ENCODE peak calls at places on chromosomes 3 and 15, in seven cellular contexts. B is sigmoid colon, Y is pancreas, J is mucosa of descending colon, Q is astrocyte of the cerebellum, C is fibroblast of pulmonary artery, K is WERI-Rb-1. R is an unnamed sample.

GRCh38 chr15:37045859-37046318 is 54.5 kb downstream of the MEIS2 start:
- DNase-seq in B (no peak), Y (no peak), J (no peak), Q (no peak), C (no peak), K (peak), R (no peak)

GRCh38 chr3:46612324-46612723 is at the start of gene FAM240A:
- DNase-seq in B (no peak), Y (no peak), J (no peak), Q (no peak), C (peak), K (no peak), R (no peak)

GRCh38 chr15:31032959-31033358 is 41.5 kb upstream of the MTMR10 start:
- DNase-seq in B (no peak), Y (no peak), J (no peak), Q (peak), C (peak), K (no peak), R (peak)

GRCh38 chr3:66693461-66693912 is 192.7 kb upstream of the LRIG1 start:
- DNase-seq in B (peak), Y (peak), J (no peak), Q (peak), C (peak), K (no peak), R (peak)

GRCh38 chr3:81302045-81302444 is 459.4 kb downstream of the GBE1 start:
- DNase-seq in B (no peak), Y (peak), J (no peak), Q (peak), C (peak), K (peak), R (no peak)

GRCh38 chr3:184514151-184514490 is 47.5 kb upstream of the EPHB3 start:
- DNase-seq in B (no peak), Y (no peak), J (no peak), Q (no peak), C (no peak), K (no peak), R (no peak)

GRCh38 chr15:92693922-92694331 is 38.4 kb upstream of the FAM174B start:
- DNase-seq in B (no peak), Y (no peak), J (no peak), Q (no peak), C (peak), K (peak), R (no peak)

GRCh38 chr3:37494206-37494605 is 319.8 kb upstream of the LRRFIP2 start:
- DNase-seq in B (no peak), Y (no peak), J (no peak), Q (no peak), C (no peak), K (no peak), R (no peak)

GRCh38 chr3:128271536-128272332 is 118.5 kb downstream of the EEFSEC start:
- DNase-seq in B (no peak), Y (no peak), J (no peak), Q (no peak), C (no peak), K (no peak), R (no peak)

GRCh38 chr15:31197497-31198414 is 96.2 kb upstream of the TRPM1 start:
- DNase-seq in B (no peak), Y (no peak), J (peak), Q (no peak), C (peak), K (peak), R (no peak)

GRCh38 chr3:144114767-144115166 is 143.1 kb downstream of the DIPK2A start:
- DNase-seq in B (no peak), Y (no peak), J (no peak), Q (no peak), C (no peak), K (no peak), R (no peak)

GRCh38 chr15:42035362-42035761 is 14.5 kb upstream of the PLA2G4E start:
- DNase-seq in B (no peak), Y (no peak), J (no peak), Q (no peak), C (peak), K (no peak), R (no peak)

GRCh38 chr3:40187945-40188344 is 121.6 kb upstream of the EIF1B start:
- DNase-seq in B (no peak), Y (no peak), J (no peak), Q (no peak), C (no peak), K (no peak), R (no peak)

GRCh38 chr3:25945836-25946235 is 155.9 kb downstream of the OXSM start:
- DNase-seq in B (no peak), Y (no peak), J (no peak), Q (no peak), C (no peak), K (no peak), R (no peak)

GRCh38 chr15:92753591-92753990 is 98.0 kb upstream of the FAM174B start:
- DNase-seq in B (no peak), Y (no peak), J (no peak), Q (no peak), C (no peak), K (no peak), R (no peak)

GRCh38 chr15:30906366-30906765 is 2.7 kb downstream of the FAN1 start:
- DNase-seq in B (no peak), Y (no peak), J (peak), Q (no peak), C (no peak), K (no peak), R (no peak)

GRCh38 chr3:48788544-48789162 is 59.0 kb downstream of the PRKAR2A start:
- DNase-seq in B (no peak), Y (no peak), J (no peak), Q (no peak), C (no peak), K (no peak), R (no peak)

GRCh38 chr15:63008333-63009049 is 34.1 kb upstream of the TPM1 start:
- DNase-seq in B (no peak), Y (no peak), J (no peak), Q (no peak), C (no peak), K (no peak), R (no peak)

GRCh38 chr15:52179278-52180195 is 11.7 kb downstream of the GNB5 start:
- DNase-seq in B (peak), Y (peak), J (peak), Q (peak), C (peak), K (peak), R (peak)

GRCh38 chr15:100667405-100668320 is 65.3 kb downstream of the ASB7 start:
- DNase-seq in B (peak), Y (no peak), J (no peak), Q (no peak), C (no peak), K (no peak), R (no peak)

GRCh38 chr3:64385256-64385655 is 160.0 kb upstream of the PRICKLE2 start:
- DNase-seq in B (no peak), Y (no peak), J (no peak), Q (no peak), C (no peak), K (no peak), R (no peak)

GRCh38 chr3:194488007-194488742 is 1.4 kb upstream of the ATP13A3 start:
- DNase-seq in B (no peak), Y (no peak), J (no peak), Q (no peak), C (peak), K (no peak), R (no peak)

GRCh38 chr15:37181339-37181738 is 81.0 kb upstream of the MEIS2 start:
- DNase-seq in B (no peak), Y (no peak), J (no peak), Q (no peak), C (no peak), K (no peak), R (no peak)

GRCh38 chr15:25863067-25863967 is at the start of gene ATP10A:
- DNase-seq in B (peak), Y (no peak), J (peak), Q (no peak), C (peak), K (no peak), R (no peak)

GRCh38 chr15:35771878-35772442 is 226.0 kb upstream of the DPH6 start:
- DNase-seq in B (no peak), Y (no peak), J (no peak), Q (no peak), C (no peak), K (no peak), R (no peak)

GRCh38 chr3:146125946-146126345 is 35.0 kb downstream of the PLOD2 start:
- DNase-seq in B (no peak), Y (no peak), J (no peak), Q (peak), C (peak), K (no peak), R (peak)

GRCh38 chr3:124202754-124203153 is 210.8 kb upstream of the ROPN1 start:
- DNase-seq in B (peak), Y (peak), J (no peak), Q (no peak), C (peak), K (no peak), R (no peak)

GRCh38 chr3:122969585-122970453 is 57.7 kb downstream of the SEMA5B start:
- DNase-seq in B (no peak), Y (no peak), J (no peak), Q (peak), C (peak), K (no peak), R (no peak)

GRCh38 chr3:124504332-124505059 is 225.8 kb upstream of the UMPS start:
- DNase-seq in B (no peak), Y (peak), J (no peak), Q (peak), C (peak), K (no peak), R (peak)

GRCh38 chr15:66405605-66406004 is 18.9 kb downstream of the MAP2K1 start:
- DNase-seq in B (no peak), Y (no peak), J (no peak), Q (no peak), C (peak), K (no peak), R (peak)

GRCh38 chr3:177438596-177439220 is 241.4 kb upstream of the TBL1XR1 start:
- DNase-seq in B (no peak), Y (no peak), J (no peak), Q (no peak), C (no peak), K (no peak), R (no peak)

GRCh38 chr3:124565013-124565412 is 165.2 kb upstream of the UMPS start:
- DNase-seq in B (peak), Y (peak), J (no peak), Q (peak), C (peak), K (peak), R (no peak)

GRCh38 chr15:70504305-70504951 is 258.9 kb downstream of the UACA start:
- DNase-seq in B (peak), Y (peak), J (peak), Q (no peak), C (peak), K (peak), R (no peak)

GRCh38 chr3:12395349-12396012 is 88.8 kb upstream of the TSEN2 start:
- DNase-seq in B (no peak), Y (no peak), J (no peak), Q (no peak), C (no peak), K (no peak), R (no peak)
- H3K4me3 ChIP-seq in B (no peak), Y (no peak), J (no peak), Q (no peak), C (no peak), K (no peak), R (no peak)

DNA sequence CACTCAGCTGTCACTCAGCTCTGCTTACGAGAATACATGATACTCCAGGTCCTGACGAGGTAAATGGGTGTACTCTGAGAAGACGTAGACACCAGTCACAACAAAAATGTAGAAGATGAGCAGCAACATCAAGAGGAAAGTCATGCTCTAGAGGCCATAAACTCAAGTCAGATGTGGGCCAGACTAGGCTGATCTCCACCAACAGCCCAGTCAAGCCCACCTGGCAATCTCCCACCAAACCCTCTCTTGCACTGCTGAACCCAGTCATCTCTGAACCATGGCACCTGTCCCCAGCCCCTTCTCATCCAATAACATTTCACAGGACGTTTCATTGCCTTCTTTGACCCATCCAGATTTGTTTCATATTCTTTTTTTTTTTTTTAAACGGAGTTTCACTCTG is 10.8 kb upstream of the PDIA3 start:
- DNase-seq in B (no peak), Y (no peak), J (no peak), Q (no peak), C (no peak), K (no peak), R (no peak)
- H3K4me3 ChIP-seq in B (no peak), Y (no peak), J (no peak), Q (no peak), C (no peak), K (no peak), R (no peak)

DNA sequence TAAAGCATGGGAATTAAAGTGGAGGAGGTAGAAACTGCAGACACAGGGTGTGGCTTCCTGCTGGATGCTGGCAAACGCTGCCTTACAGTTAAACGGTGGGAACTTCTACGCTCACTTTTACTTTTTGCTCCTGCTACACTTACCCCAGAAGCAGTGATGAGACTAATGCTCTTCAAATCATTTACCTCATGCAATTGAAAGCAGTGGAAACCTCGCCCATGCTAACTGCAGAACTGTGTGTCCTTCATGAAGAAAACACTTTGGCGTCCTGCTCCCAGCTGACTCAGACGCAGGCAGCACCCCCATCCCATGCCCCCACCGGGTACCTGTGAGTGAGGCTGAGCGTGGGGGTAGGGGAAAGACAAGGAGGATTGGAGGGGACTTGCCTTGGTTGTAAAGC is 31.8 kb downstream of the UPK1B start:
- DNase-seq in B (no peak), Y (no peak), J (no peak), Q (no peak), C (no peak), K (no peak), R (no peak)
- H3K4me3 ChIP-seq in B (no peak), Y (no peak), J (no peak), Q (no peak), C (no peak), K (no peak), R (no peak)

GRCh38 chr3:129604942-129605592 is 1.4 kb downstream of the PLXND1 start:
- DNase-seq in B (no peak), Y (no peak), J (no peak), Q (no peak), C (no peak), K (no peak), R (no peak)
- H3K4me3 ChIP-seq in B (peak), Y (peak), J (peak), Q (peak), C (peak), K (peak), R (peak)